ENCODE peak calls at places on chromosomes 12 and 14, in ten cellular contexts. H is posterior cingulate gyrus, G is ELF-1, O is cardiac muscle cell, J is RPMI7951, U is fibroblast of lung, M is EL, Q is NCI-H2081, P is psoas muscle, I is iris pigment epithelial cell. R is an unnamed sample.

GRCh38 chr14:84084056-84084590 is 1445.8 kb upstream of the FLRT2 start:
- DNase-seq in Q (no peak), U (no peak), I (no peak), O (no peak), H (no peak), J (no peak), G (peak; percentile 35), M (no peak), P (no peak), R (no peak)

GRCh38 chr14:61766136-61766535 is 3.9 kb downstream of the SNAPC1 start:
- DNase-seq in P (no peak), I (no peak), U (peak; percentile 44), H (no peak), O (no peak), M (no peak), J (no peak), G (no peak), Q (peak; percentile 8), R (peak; percentile 76)

GRCh38 chr14:33916663-33917565 is 34.0 kb downstream of the EGLN3 start:
- DNase-seq in U (peak; percentile 74), I (peak; percentile 22), G (no peak), J (peak; percentile 42), O (no peak), P (no peak), Q (no peak), M (peak; percentile 4), H (no peak), R (no peak)

GRCh38 chr12:104215638-104216297 is at the start of gene TXNRD1:
- DNase-seq in M (peak; percentile 78), I (peak; percentile 85), G (peak; percentile 91), Q (no peak), O (peak; percentile 87), H (peak; percentile 50), J (peak; percentile 71), U (peak; percentile 80), P (peak; percentile 91), R (peak; percentile 94)

GRCh38 chr14:87430810-87431209 is 562.2 kb downstream of the GALC start:
- DNase-seq in P (no peak), I (peak; percentile 49), O (no peak), U (peak; percentile 22), G (no peak), H (no peak), J (no peak), M (peak; percentile 27), Q (no peak), R (no peak)

GRCh38 chr12:122062832-122063690 is 15.5 kb upstream of the MLXIP start:
- DNase-seq in U (peak; percentile 61), Q (peak; percentile 72), O (no peak), G (peak; percentile 93), J (peak; percentile 66), P (no peak), H (no peak), M (peak; percentile 88), I (peak; percentile 45), R (peak; percentile 93)

GRCh38 chr14:52222901-52223300 is 44.6 kb upstream of the PTGDR start:
- DNase-seq in I (no peak), P (no peak), G (peak; percentile 22), M (no peak), O (no peak), J (peak; percentile 31), H (no peak), Q (no peak), U (no peak), R (no peak)

GRCh38 chr12:1605129-1606020 is 11.0 kb upstream of the FBXL14 start:
- DNase-seq in Q (peak; percentile 73), O (peak; percentile 88), P (peak; percentile 72), G (peak; percentile 86), U (peak; percentile 79), I (peak; percentile 83), J (peak; percentile 82), H (peak; percentile 52), M (peak; percentile 88), R (peak; percentile 94)

GRCh38 chr14:92645841-92646478 is 102.5 kb downstream of the LGMN start:
- DNase-seq in G (no peak), U (peak; percentile 84), P (no peak), J (peak; percentile 87), Q (no peak), H (no peak), M (peak; percentile 92), O (no peak), I (peak; percentile 91), R (no peak)

GRCh38 chr12:46260153-46260912 is 8.5 kb downstream of the SLC38A1 start:
- DNase-seq in Q (no peak), J (peak; percentile 31), P (no peak), I (peak; percentile 66), H (no peak), G (peak; percentile 68), M (peak; percentile 69), O (peak; percentile 51), U (peak; percentile 69), R (peak; percentile 61)

GRCh38 chr14:32706672-32707071 is 232.0 kb upstream of the NPAS3 start:
- DNase-seq in G (no peak), Q (no peak), H (no peak), P (no peak), U (no peak), O (no peak), M (no peak), I (no peak), J (no peak), R (no peak)

GRCh38 chr12:116736962-116737773 is 701 bp downstream of the SPRING1 start:
- DNase-seq in J (no peak), G (peak; percentile 28), P (no peak), I (no peak), M (peak; percentile 19), O (peak; percentile 43), U (no peak), Q (no peak), H (no peak), R (peak; percentile 62)

GRCh38 chr12:93571360-93571853 is 1.1 kb upstream of the SOCS2 start:
- DNase-seq in G (peak; percentile 84), I (no peak), Q (peak; percentile 53), J (peak; percentile 35), U (peak; percentile 51), O (peak; percentile 77), M (peak; percentile 83), H (no peak), P (peak; percentile 79), R (peak; percentile 93)

GRCh38 chr14:72513346-72513745 is 380.6 kb downstream of the DPF3 start:
- DNase-seq in P (no peak), M (no peak), I (no peak), O (no peak), U (no peak), G (no peak), H (no peak), Q (no peak), J (no peak), R (no peak)

GRCh38 chr12:65603428-65604351 is 220.6 kb upstream of the HMGA2 start:
- DNase-seq in J (peak; percentile 95), M (peak; percentile 94), U (peak; percentile 98), P (no peak), H (no peak), Q (no peak), G (peak; percentile 44), O (peak; percentile 52), I (peak; percentile 96), R (no peak)

GRCh38 chr12:29552324-29552927 is 54.9 kb upstream of the OVCH1 start:
- DNase-seq in U (peak; percentile 36), I (peak; percentile 65), Q (peak; percentile 6), M (peak; percentile 31), G (peak; percentile 70), J (peak; percentile 12), P (peak; percentile 79), H (peak; percentile 65), O (peak; percentile 74), R (peak; percentile 82)

GRCh38 chr12:106140223-106140986 is 1.7 kb upstream of the NUAK1 start:
- DNase-seq in I (no peak), M (no peak), H (no peak), J (no peak), O (no peak), U (no peak), G (no peak), P (peak; percentile 62), Q (no peak), R (peak; percentile 77)

GRCh38 chr12:121653999-121654398 is 15.5 kb downstream of the MORN3 start:
- DNase-seq in M (no peak), J (no peak), G (no peak), Q (no peak), P (no peak), O (no peak), H (no peak), U (no peak), I (no peak), R (no peak)